ENCODE peak calls at places on chromosome 22, in eight cellular contexts. P is fibroblast of lung; B is heart left ventricle; E is CD8-positive, alpha-beta memory T cell; Q is GM23248; L is HCT116; D is pancreas; F is AG04450. I is an unnamed sample.

GRCh38 chr22:21811982-21812381 is 55.5 kb downstream of the MAPK1 start:
- DNase-seq in P (no peak), B (no peak), E (no peak), Q (no peak), L (no peak), D (no peak), F (no peak), I (no peak)

GRCh38 chr22:46060292-46061123 is 83.5 kb upstream of the WNT7B start:
- DNase-seq in P (peak), B (no peak), E (no peak), Q (peak), L (no peak), D (no peak), F (no peak), I (no peak)

GRCh38 chr22:41288245-41288946 is 2.4 kb upstream of the RANGAP1 start:
- DNase-seq in P (peak), B (no peak), E (no peak), Q (peak), L (peak), D (no peak), F (peak), I (no peak)

GRCh38 chr22:17118342-17118741 is 2.8 kb downstream of the TMEM121B start:
- DNase-seq in P (no peak), B (no peak), E (no peak), Q (no peak), L (no peak), D (no peak), F (no peak), I (no peak)

GRCh38 chr22:17064498-17065100 is 20.2 kb upstream of the IL17RA start:
- DNase-seq in P (no peak), B (no peak), E (no peak), Q (no peak), L (no peak), D (no peak), F (no peak), I (no peak)

GRCh38 chr22:32327066-32327465 is 30.6 kb upstream of the RFPL3 start:
- DNase-seq in P (no peak), B (no peak), E (no peak), Q (peak), L (no peak), D (no peak), F (no peak), I (no peak)

GRCh38 chr22:19895160-19895849 is 40.6 kb upstream of the GNB1L start:
- DNase-seq in P (no peak), B (no peak), E (peak), Q (no peak), L (no peak), D (peak), F (no peak), I (no peak)

GRCh38 chr22:44661070-44661469 is 40.9 kb upstream of the PRR5 start:
- DNase-seq in P (peak), B (no peak), E (no peak), Q (peak), L (no peak), D (no peak), F (no peak), I (peak)

GRCh38 chr22:27913162-27913741 is 5.8 kb downstream of the PITPNB start:
- DNase-seq in P (no peak), B (peak), E (no peak), Q (no peak), L (no peak), D (no peak), F (no peak), I (no peak)

GRCh38 chr22:50313600-50313999 is 6.2 kb upstream of the PLXNB2 start:
- DNase-seq in P (no peak), B (no peak), E (no peak), Q (no peak), L (no peak), D (no peak), F (no peak), I (no peak)

GRCh38 chr22:43435851-43436535 is 24.2 kb downstream of the MPPED1 start:
- DNase-seq in P (no peak), B (no peak), E (no peak), Q (no peak), L (no peak), D (peak), F (no peak), I (no peak)

GRCh38 chr22:21929253-21929652 is 23.4 kb downstream of the PPM1F start:
- DNase-seq in P (no peak), B (no peak), E (no peak), Q (no peak), L (no peak), D (no peak), F (no peak), I (no peak)

GRCh38 chr22:25702046-25702445 is 39.9 kb upstream of the MYO18B start:
- DNase-seq in P (peak), B (no peak), E (no peak), Q (peak), L (no peak), D (no peak), F (no peak), I (no peak)

GRCh38 chr22:30572840-30573593 is 1.4 kb downstream of the GAL3ST1 start:
- DNase-seq in P (no peak), B (no peak), E (no peak), Q (peak), L (no peak), D (no peak), F (no peak), I (no peak)

GRCh38 chr22:29476116-29476515 is 3.9 kb upstream of the NEFH start:
- DNase-seq in P (no peak), B (no peak), E (no peak), Q (no peak), L (no peak), D (no peak), F (no peak), I (no peak)

GRCh38 chr22:32475428-32476010 is 908 bp downstream of the FBXO7 start:
- DNase-seq in P (peak), B (peak), E (no peak), Q (peak), L (peak), D (no peak), F (no peak), I (no peak)

GRCh38 chr22:30763815-30764686 is 69.4 kb downstream of the OSBP2 start:
- DNase-seq in P (peak), B (peak), E (peak), Q (peak), L (peak), D (no peak), F (peak), I (peak)

GRCh38 chr22:41000040-41000565 is 48.9 kb downstream of the RBX1 start:
- DNase-seq in P (no peak), B (no peak), E (no peak), Q (no peak), L (no peak), D (no peak), F (no peak), I (no peak)

GRCh38 chr22:49528420-49528720 is 299.3 kb downstream of the BRD1 start:
- DNase-seq in P (no peak), B (no peak), E (no peak), Q (no peak), L (no peak), D (no peak), F (no peak), I (no peak)

GRCh38 chr22:45785458-45785857 is 113.8 kb downstream of the ATXN10 start:
- DNase-seq in P (peak), B (no peak), E (no peak), Q (peak), L (no peak), D (no peak), F (no peak), I (no peak)

GRCh38 chr22:19687561-19688300 is 26.6 kb upstream of the SEPTIN5 start:
- DNase-seq in P (no peak), B (no peak), E (no peak), Q (peak), L (no peak), D (no peak), F (no peak), I (no peak)

GRCh38 chr22:42912049-42912448 is 55.0 kb upstream of the ARFGAP3 start:
- DNase-seq in P (no peak), B (no peak), E (no peak), Q (no peak), L (no peak), D (no peak), F (no peak), I (no peak)

GRCh38 chr22:30017824-30018223 is 62.4 kb upstream of the HORMAD2 start:
- DNase-seq in P (no peak), B (no peak), E (no peak), Q (no peak), L (no peak), D (no peak), F (no peak), I (no peak)

GRCh38 chr22:49322861-49323622 is 504.6 kb downstream of the BRD1 start:
- DNase-seq in P (no peak), B (no peak), E (no peak), Q (no peak), L (no peak), D (no peak), F (no peak), I (no peak)

GRCh38 chr22:45163074-45163416 is 680 bp upstream of the NUP50 start:
- DNase-seq in P (peak), B (no peak), E (no peak), Q (peak), L (no peak), D (no peak), F (no peak), I (no peak)

GRCh38 chr22:39418696-39419095 is 19.1 kb downstream of the TAB1 start:
- DNase-seq in P (no peak), B (no peak), E (no peak), Q (no peak), L (no peak), D (peak), F (no peak), I (no peak)

GRCh38 chr22:41479671-41480396 is 10.9 kb downstream of the ACO2 start:
- DNase-seq in P (peak), B (no peak), E (no peak), Q (peak), L (no peak), D (no peak), F (no peak), I (no peak)

GRCh38 chr22:28351585-28351984 is 328.1 kb downstream of the TTC28 start:
- DNase-seq in P (no peak), B (no peak), E (no peak), Q (no peak), L (no peak), D (no peak), F (no peak), I (no peak)

GRCh38 chr22:44369916-44370804 is 57.4 kb upstream of the SHISAL1 start:
- DNase-seq in P (no peak), B (no peak), E (no peak), Q (no peak), L (no peak), D (peak), F (no peak), I (no peak)

GRCh38 chr22:42844756-42845155 is 12.3 kb downstream of the ARFGAP3 start:
- DNase-seq in P (no peak), B (no peak), E (no peak), Q (peak), L (peak), D (no peak), F (no peak), I (no peak)

GRCh38 chr22:34111210-34111824 is 191.0 kb upstream of the LARGE1 start:
- DNase-seq in P (no peak), B (peak), E (peak), Q (peak), L (no peak), D (no peak), F (no peak), I (peak)

GRCh38 chr22:40991298-40991697 is 40.1 kb downstream of the RBX1 start:
- DNase-seq in P (no peak), B (no peak), E (no peak), Q (no peak), L (no peak), D (no peak), F (no peak), I (no peak)

GRCh38 chr22:42697542-42698013 is 23.1 kb downstream of the A4GALT start:
- DNase-seq in P (peak), B (peak), E (no peak), Q (peak), L (peak), D (no peak), F (peak), I (no peak)

DNA sequence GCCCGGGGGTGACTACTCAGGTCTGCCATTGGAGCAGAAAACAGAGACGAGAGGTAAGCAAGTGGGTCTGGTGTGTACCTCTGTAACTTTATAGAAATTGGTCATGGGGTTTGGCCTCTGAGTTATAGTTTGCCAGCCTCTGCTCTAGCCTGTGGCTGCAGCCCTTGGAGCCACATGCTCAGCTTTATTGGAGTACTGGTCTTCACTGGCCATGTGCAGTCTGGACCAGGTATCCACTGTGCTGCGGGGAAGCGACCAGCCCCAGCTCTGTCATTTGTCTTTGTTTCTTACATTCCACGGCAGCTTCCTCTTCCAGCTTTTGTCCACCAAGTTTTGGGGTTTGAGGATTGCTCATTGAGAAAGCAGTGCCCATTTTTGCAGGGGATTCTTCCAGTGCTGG is 453.4 kb downstream of the TBC1D22A start:
- DNase-seq in P (no peak), B (no peak), E (no peak), Q (no peak), L (no peak), D (no peak), F (no peak), I (no peak)
- H3K27ac ChIP-seq in P (no peak), B (no peak), E (no peak), Q (no peak), L (no peak), D (no peak), F (no peak), I (no peak)

DNA sequence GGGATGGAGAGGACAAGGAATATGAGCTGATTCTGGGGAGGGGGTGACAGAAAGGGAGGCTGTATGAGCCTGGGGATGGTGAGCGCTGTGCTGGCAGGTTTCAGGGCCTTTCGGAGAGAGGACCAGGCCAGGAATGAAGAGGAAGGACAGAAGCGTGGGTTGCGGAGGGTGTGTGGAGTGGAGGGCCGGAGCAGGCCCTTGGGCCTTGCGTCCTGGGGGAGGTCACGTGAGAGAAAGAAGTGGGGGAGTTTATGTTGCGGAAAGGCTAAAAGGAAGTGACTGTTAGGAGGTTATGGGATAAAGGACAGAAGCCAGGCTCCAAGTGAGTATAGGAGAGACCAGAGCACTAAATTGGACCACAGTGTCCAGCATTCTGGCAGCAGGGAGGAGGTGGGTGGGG is 17.5 kb downstream of the BCR start:
- DNase-seq in P (no peak), B (no peak), E (no peak), Q (no peak), L (no peak), D (no peak), F (no peak), I (no peak)
- H3K4me3 ChIP-seq in P (no peak), B (no peak), E (peak), Q (no peak), L (no peak), D (no peak), F (no peak), I (no peak)

GRCh38 chr22:35802885-35803284 is 85.2 kb downstream of the APOL5 start:
- DNase-seq in P (no peak), B (no peak), E (no peak), Q (no peak), L (no peak), D (no peak), F (no peak), I (no peak)
- H3K27ac ChIP-seq in P (no peak), B (no peak), E (no peak), Q (no peak), L (no peak), D (no peak), F (no peak), I (no peak)

GRCh38 chr22:37321288-37321687 is 39.0 kb downstream of the CYTH4 start:
- DNase-seq in P (no peak), B (no peak), E (no peak), Q (peak), L (no peak), D (no peak), F (no peak), I (no peak)

GRCh38 chr22:37317698-37318210 is 35.4 kb downstream of the CYTH4 start:
- DNase-seq in P (no peak), B (no peak), E (no peak), Q (no peak), L (no peak), D (no peak), F (no peak), I (no peak)

GRCh38 chr22:37318255-37319109 is 36.2 kb downstream of the CYTH4 start:
- DNase-seq in P (no peak), B (no peak), E (no peak), Q (peak), L (no peak), D (no peak), F (no peak), I (no peak)

GRCh38 chr22:37319469-37319868 is 37.2 kb downstream of the CYTH4 start:
- DNase-seq in P (no peak), B (no peak), E (no peak), Q (no peak), L (no peak), D (no peak), F (no peak), I (no peak)

DNA sequence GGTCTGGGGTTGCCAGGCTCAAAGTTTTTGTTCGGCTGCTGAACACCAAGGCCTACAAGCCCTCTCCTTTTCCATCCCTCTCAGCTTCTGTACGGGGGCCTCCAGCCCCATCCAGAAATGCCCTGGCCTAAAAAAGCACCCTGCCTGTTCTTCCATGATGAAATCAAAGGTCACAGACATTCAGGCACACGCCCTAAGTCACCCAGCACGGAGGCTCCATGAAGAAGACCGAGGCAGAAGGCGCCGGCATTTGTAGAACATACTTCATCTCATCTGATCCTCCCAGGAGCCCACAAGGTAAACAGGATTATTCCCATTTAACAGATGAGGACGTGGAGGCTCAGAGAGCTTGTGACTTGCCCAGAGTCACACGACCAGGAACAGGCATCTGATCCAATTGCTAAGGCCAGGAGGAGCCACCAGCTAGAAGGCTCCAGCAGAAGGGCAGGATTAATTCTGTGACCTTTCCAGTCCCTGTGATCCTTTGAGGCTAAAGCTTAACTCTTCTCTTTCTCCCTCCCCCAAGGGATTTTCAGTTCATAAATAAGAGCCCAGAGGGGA is 38.5 kb downstream of the CYTH4 start:
- DNase-seq in P (no peak), B (no peak), E (no peak), Q (no peak), L (no peak), D (no peak), F (no peak), I (no peak)
- H3K4me3 ChIP-seq in P (no peak), B (no peak), E (no peak), Q (no peak), L (no peak), D (no peak), F (no peak), I (no peak)